ENCODE peak calls at places on chromosomes 6 and 20, in eight cellular contexts. One of them, this sample, is unnamed.
A peak's percentile ranks its signal among the peaks of the same experiment; 100 is the strongest.

GRCh38 chr6:7148100-7148822 is 40.5 kb downstream of the RREB1 start:
- DNase-seq in Panc1: no peak
- DNase-seq in A549: no peak
- DNase-seq in astrocyte: peak; percentile 75
- DNase-seq in right atrium auricular region: no peak
- DNase-seq in left ventricle myocardium inferior: no peak
- DNase-seq in CD4-positive, alpha-beta memory T cell: no peak
- DNase-seq in kidney: no peak
- DNase-seq in this sample: no peak

GRCh38 chr20:31822421-31823330 is 3.5 kb downstream of the MYLK2 start:
- DNase-seq in Panc1: no peak
- DNase-seq in A549: peak; percentile 79
- DNase-seq in astrocyte: peak; percentile 49
- DNase-seq in right atrium auricular region: peak; percentile 77
- DNase-seq in left ventricle myocardium inferior: peak; percentile 83
- DNase-seq in CD4-positive, alpha-beta memory T cell: peak; percentile 74
- DNase-seq in kidney: peak; percentile 88
- DNase-seq in this sample: peak; percentile 64

GRCh38 chr6:168102093-168102985 is 23.3 kb upstream of the FRMD1 start:
- DNase-seq in Panc1: no peak
- DNase-seq in A549: no peak
- DNase-seq in astrocyte: no peak
- DNase-seq in right atrium auricular region: no peak
- DNase-seq in left ventricle myocardium inferior: peak; percentile 2
- DNase-seq in CD4-positive, alpha-beta memory T cell: no peak
- DNase-seq in kidney: peak; percentile 80
- DNase-seq in this sample: no peak

GRCh38 chr6:151179321-151179720 is 60.4 kb upstream of the AKAP12 start:
- DNase-seq in Panc1: no peak
- DNase-seq in A549: no peak
- DNase-seq in astrocyte: peak; percentile 95
- DNase-seq in right atrium auricular region: no peak
- DNase-seq in left ventricle myocardium inferior: no peak
- DNase-seq in CD4-positive, alpha-beta memory T cell: no peak
- DNase-seq in kidney: no peak
- DNase-seq in this sample: no peak

GRCh38 chr20:47703748-47704147 is 81.5 kb downstream of the SULF2 start:
- DNase-seq in Panc1: no peak
- DNase-seq in A549: no peak
- DNase-seq in astrocyte: peak; percentile 55
- DNase-seq in right atrium auricular region: no peak
- DNase-seq in left ventricle myocardium inferior: no peak
- DNase-seq in CD4-positive, alpha-beta memory T cell: no peak
- DNase-seq in kidney: peak; percentile 5
- DNase-seq in this sample: no peak

GRCh38 chr6:5723905-5724691 is 282.6 kb downstream of the NRN1 start:
- DNase-seq in Panc1: no peak
- DNase-seq in A549: no peak
- DNase-seq in astrocyte: no peak
- DNase-seq in right atrium auricular region: no peak
- DNase-seq in left ventricle myocardium inferior: peak; percentile 24
- DNase-seq in CD4-positive, alpha-beta memory T cell: no peak
- DNase-seq in kidney: no peak
- DNase-seq in this sample: no peak

GRCh38 chr6:16045238-16045637 is 83.6 kb upstream of the MYLIP start:
- DNase-seq in Panc1: no peak
- DNase-seq in A549: no peak
- DNase-seq in astrocyte: no peak
- DNase-seq in right atrium auricular region: no peak
- DNase-seq in left ventricle myocardium inferior: no peak
- DNase-seq in CD4-positive, alpha-beta memory T cell: no peak
- DNase-seq in kidney: no peak
- DNase-seq in this sample: no peak

GRCh38 chr6:30507849-30508843 is 18.8 kb downstream of the HLA-E start:
- DNase-seq in Panc1: no peak
- DNase-seq in A549: no peak
- DNase-seq in astrocyte: no peak
- DNase-seq in right atrium auricular region: no peak
- DNase-seq in left ventricle myocardium inferior: no peak
- DNase-seq in CD4-positive, alpha-beta memory T cell: no peak
- DNase-seq in kidney: no peak
- DNase-seq in this sample: no peak

GRCh38 chr20:59138114-59138602 is 25.5 kb upstream of the ZNF831 start:
- DNase-seq in Panc1: no peak
- DNase-seq in A549: no peak
- DNase-seq in astrocyte: no peak
- DNase-seq in right atrium auricular region: no peak
- DNase-seq in left ventricle myocardium inferior: no peak
- DNase-seq in CD4-positive, alpha-beta memory T cell: no peak
- DNase-seq in kidney: no peak
- DNase-seq in this sample: no peak

GRCh38 chr20:62358171-62358719 is 8.9 kb downstream of the LAMA5 start:
- DNase-seq in Panc1: no peak
- DNase-seq in A549: no peak
- DNase-seq in astrocyte: no peak
- DNase-seq in right atrium auricular region: no peak
- DNase-seq in left ventricle myocardium inferior: peak; percentile 43
- DNase-seq in CD4-positive, alpha-beta memory T cell: no peak
- DNase-seq in kidney: peak; percentile 92
- DNase-seq in this sample: no peak

GRCh38 chr6:49430187-49430586 is 32.9 kb downstream of the MMUT start:
- DNase-seq in Panc1: no peak
- DNase-seq in A549: no peak
- DNase-seq in astrocyte: peak; percentile 25
- DNase-seq in right atrium auricular region: no peak
- DNase-seq in left ventricle myocardium inferior: no peak
- DNase-seq in CD4-positive, alpha-beta memory T cell: no peak
- DNase-seq in kidney: no peak
- DNase-seq in this sample: no peak

GRCh38 chr6:167165887-167166471 is 8.2 kb upstream of the GPR31 start:
- DNase-seq in Panc1: no peak
- DNase-seq in A549: no peak
- DNase-seq in astrocyte: no peak
- DNase-seq in right atrium auricular region: no peak
- DNase-seq in left ventricle myocardium inferior: no peak
- DNase-seq in CD4-positive, alpha-beta memory T cell: no peak
- DNase-seq in kidney: no peak
- DNase-seq in this sample: no peak

GRCh38 chr20:24146231-24146634 is 157.7 kb upstream of the GGTLC1 start:
- DNase-seq in Panc1: no peak
- DNase-seq in A549: no peak
- DNase-seq in astrocyte: no peak
- DNase-seq in right atrium auricular region: no peak
- DNase-seq in left ventricle myocardium inferior: no peak
- DNase-seq in CD4-positive, alpha-beta memory T cell: no peak
- DNase-seq in kidney: no peak
- DNase-seq in this sample: no peak

GRCh38 chr6:152984387-152984872 is 1.6 kb upstream of the FBXO5 start:
- DNase-seq in Panc1: no peak
- DNase-seq in A549: no peak
- DNase-seq in astrocyte: no peak
- DNase-seq in right atrium auricular region: no peak
- DNase-seq in left ventricle myocardium inferior: no peak
- DNase-seq in CD4-positive, alpha-beta memory T cell: no peak
- DNase-seq in kidney: no peak
- DNase-seq in this sample: no peak

GRCh38 chr6:166629628-166630027 is 2.6 kb upstream of the RPS6KA2 start:
- DNase-seq in Panc1: no peak
- DNase-seq in A549: no peak
- DNase-seq in astrocyte: peak; percentile 92
- DNase-seq in right atrium auricular region: no peak
- DNase-seq in left ventricle myocardium inferior: no peak
- DNase-seq in CD4-positive, alpha-beta memory T cell: no peak
- DNase-seq in kidney: no peak
- DNase-seq in this sample: no peak

GRCh38 chr6:98486052-98486451 is 348.3 kb upstream of the POU3F2 start:
- DNase-seq in Panc1: no peak
- DNase-seq in A549: no peak
- DNase-seq in astrocyte: no peak
- DNase-seq in right atrium auricular region: no peak
- DNase-seq in left ventricle myocardium inferior: no peak
- DNase-seq in CD4-positive, alpha-beta memory T cell: no peak
- DNase-seq in kidney: no peak
- DNase-seq in this sample: no peak

DNA sequence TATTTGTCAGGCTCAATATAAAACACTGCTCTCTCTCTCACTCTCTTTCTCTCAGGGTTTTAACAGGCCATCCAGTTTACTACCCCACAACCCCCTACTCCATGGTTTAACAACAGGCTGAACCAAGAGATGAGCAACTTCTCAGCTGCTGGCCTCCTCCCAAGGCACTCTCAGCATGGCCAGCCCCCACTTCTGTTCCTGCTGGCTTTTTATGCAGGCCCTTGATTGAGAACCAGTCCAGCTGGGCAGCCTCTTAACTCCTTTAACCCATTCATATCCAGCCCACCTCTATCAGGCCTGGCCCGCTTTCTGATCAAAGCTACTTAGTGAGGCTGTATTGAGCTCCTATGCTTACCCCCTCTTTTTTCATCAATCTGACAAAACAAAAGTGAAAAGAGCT is 346.8 kb upstream of the POU3F2 start:
- DNase-seq in Panc1: no peak
- DNase-seq in A549: no peak
- DNase-seq in astrocyte: no peak
- DNase-seq in right atrium auricular region: no peak
- DNase-seq in left ventricle myocardium inferior: no peak
- DNase-seq in CD4-positive, alpha-beta memory T cell: no peak
- DNase-seq in kidney: peak; percentile 30
- DNase-seq in this sample: no peak
- H3K4me1 ChIP-seq in Panc1: no peaks in the 10 kb centered on the region
- H3K4me1 ChIP-seq in A549: no peaks in the 10 kb centered on the region
- H3K4me1 ChIP-seq in astrocyte: no peaks in the 10 kb centered on the region
- H3K4me1 ChIP-seq in right atrium auricular region: no peaks in the 10 kb centered on the region
- H3K4me1 ChIP-seq in left ventricle myocardium inferior: no peaks in the 10 kb centered on the region
- H3K4me1 ChIP-seq in CD4-positive, alpha-beta memory T cell: no peaks in the 10 kb centered on the region
- H3K4me1 ChIP-seq in kidney: no peaks in the 10 kb centered on the region
- H3K4me1 ChIP-seq in this sample: no peaks in the 10 kb centered on the region

GRCh38 chr6:116461563-116462507 is 660 bp downstream of the CALHM6 start:
- DNase-seq in Panc1: no peak
- DNase-seq in A549: no peak
- DNase-seq in astrocyte: peak; percentile 55
- DNase-seq in right atrium auricular region: no peak
- DNase-seq in left ventricle myocardium inferior: peak; percentile 51
- DNase-seq in CD4-positive, alpha-beta memory T cell: peak; percentile 68
- DNase-seq in kidney: peak; percentile 83
- DNase-seq in this sample: peak; percentile 12
- H3K27ac ChIP-seq in Panc1: no peak overlapping the region
- H3K27ac ChIP-seq in A549: no peak overlapping the region
- H3K27ac ChIP-seq in astrocyte: no peak overlapping the region
- H3K27ac ChIP-seq in right atrium auricular region: peak overlapping the region; percentile 26
- H3K27ac ChIP-seq in left ventricle myocardium inferior: peak overlapping the region; percentile 50
- H3K27ac ChIP-seq in CD4-positive, alpha-beta memory T cell: no peak overlapping the region
- H3K27ac ChIP-seq in kidney: peak overlapping the region; percentile 3
- H3K27ac ChIP-seq in this sample: no peak overlapping the region

GRCh38 chr20:10667560-10668167 is 6.1 kb downstream of the JAG1 start:
- DNase-seq in Panc1: no peak
- DNase-seq in A549: no peak
- DNase-seq in astrocyte: no peak
- DNase-seq in right atrium auricular region: peak; percentile 9
- DNase-seq in left ventricle myocardium inferior: no peak
- DNase-seq in CD4-positive, alpha-beta memory T cell: no peak
- DNase-seq in kidney: no peak
- DNase-seq in this sample: no peak
- H3K4me1 ChIP-seq in Panc1: peaks cover 31% of the 10 kb centered on the region
- H3K4me1 ChIP-seq in A549: peaks cover 75% of the 10 kb centered on the region
- H3K4me1 ChIP-seq in astrocyte: peaks cover 55% of the 10 kb centered on the region
- H3K4me1 ChIP-seq in right atrium auricular region: peaks cover 84% of the 10 kb centered on the region
- H3K4me1 ChIP-seq in left ventricle myocardium inferior: peaks cover 98% of the 10 kb centered on the region
- H3K4me1 ChIP-seq in CD4-positive, alpha-beta memory T cell: peaks cover 6% of the 10 kb centered on the region
- H3K4me1 ChIP-seq in kidney: peaks cover 16% of the 10 kb centered on the region
- H3K4me1 ChIP-seq in this sample: peaks cover 14% of the 10 kb centered on the region

GRCh38 chr20:4383966-4384365 is 337.7 kb upstream of the PRND start:
- DNase-seq in Panc1: no peak
- DNase-seq in A549: no peak
- DNase-seq in astrocyte: peak; percentile 56
- DNase-seq in right atrium auricular region: no peak
- DNase-seq in left ventricle myocardium inferior: no peak
- DNase-seq in CD4-positive, alpha-beta memory T cell: no peak
- DNase-seq in kidney: no peak
- DNase-seq in this sample: no peak
- H3K27ac ChIP-seq in Panc1: no peak overlapping the region
- H3K27ac ChIP-seq in A549: no peak overlapping the region
- H3K27ac ChIP-seq in astrocyte: no peak overlapping the region
- H3K27ac ChIP-seq in right atrium auricular region: no peak overlapping the region
- H3K27ac ChIP-seq in left ventricle myocardium inferior: no peak overlapping the region
- H3K27ac ChIP-seq in CD4-positive, alpha-beta memory T cell: no peak overlapping the region
- H3K27ac ChIP-seq in kidney: no peak overlapping the region
- H3K27ac ChIP-seq in this sample: no peak overlapping the region

GRCh38 chr6:157763129-157763893 is 59.7 kb upstream of the SNX9 start:
- DNase-seq in Panc1: peak; percentile 94
- DNase-seq in A549: peak; percentile 69
- DNase-seq in astrocyte: peak; percentile 62
- DNase-seq in right atrium auricular region: no peak
- DNase-seq in left ventricle myocardium inferior: no peak
- DNase-seq in CD4-positive, alpha-beta memory T cell: no peak
- DNase-seq in kidney: peak; percentile 96
- DNase-seq in this sample: no peak
- H3K4me1 ChIP-seq in Panc1: peaks cover 62% of the 10 kb centered on the region
- H3K4me1 ChIP-seq in A549: peaks cover 50% of the 10 kb centered on the region
- H3K4me1 ChIP-seq in astrocyte: peaks cover 41% of the 10 kb centered on the region
- H3K4me1 ChIP-seq in right atrium auricular region: peaks cover 27% of the 10 kb centered on the region
- H3K4me1 ChIP-seq in left ventricle myocardium inferior: peaks cover 45% of the 10 kb centered on the region
- H3K4me1 ChIP-seq in CD4-positive, alpha-beta memory T cell: peaks cover 56% of the 10 kb centered on the region
- H3K4me1 ChIP-seq in kidney: peaks cover 29% of the 10 kb centered on the region
- H3K4me1 ChIP-seq in this sample: peaks cover 57% of the 10 kb centered on the region

GRCh38 chr20:50915424-50915823 is 15.8 kb downstream of the ADNP start:
- DNase-seq in Panc1: no peak
- DNase-seq in A549: no peak
- DNase-seq in astrocyte: peak; percentile 36
- DNase-seq in right atrium auricular region: no peak
- DNase-seq in left ventricle myocardium inferior: no peak
- DNase-seq in CD4-positive, alpha-beta memory T cell: no peak
- DNase-seq in kidney: no peak
- DNase-seq in this sample: no peak
- H3K27ac ChIP-seq in Panc1: no peak overlapping the region
- H3K27ac ChIP-seq in A549: no peak overlapping the region
- H3K27ac ChIP-seq in astrocyte: no peak overlapping the region
- H3K27ac ChIP-seq in right atrium auricular region: peak overlapping the region; percentile 1
- H3K27ac ChIP-seq in left ventricle myocardium inferior: peak overlapping the region; percentile 31
- H3K27ac ChIP-seq in CD4-positive, alpha-beta memory T cell: no peak overlapping the region
- H3K27ac ChIP-seq in kidney: no peak overlapping the region
- H3K27ac ChIP-seq in this sample: no peak overlapping the region

This sample was measured in CD4-positive, CD25-positive, alpha-beta regulatory T cell.